ENCODE peak calls at places on chromosomes 16 and 17, in four cellular contexts. E is endothelial cell of umbilical vein, M is sigmoid colon, J is breast epithelium. S is an unnamed sample.

GRCh38 chr16:85929259-85929704 is 30.3 kb downstream of the IRF8 start:
- DNase-seq in J (no peak), M (no peak), E (no peak), S (no peak)

GRCh38 chr16:84885024-84885910 is 65.5 kb downstream of the CRISPLD2 start:
- DNase-seq in J (peak; percentile 65), E (peak; percentile 62), M (no peak), S (no peak)

GRCh38 chr16:31251435-31251834 is 8.3 kb upstream of the ITGAM start:
- DNase-seq in J (no peak), E (no peak), M (no peak), S (no peak)

GRCh38 chr17:60165976-60166375 is 16.2 kb downstream of the CA4 start:
- DNase-seq in E (no peak), J (no peak), M (no peak), S (no peak)

GRCh38 chr17:31413081-31413799 is 21.8 kb downstream of the RAB11FIP4 start:
- DNase-seq in M (peak; percentile 46), J (no peak), E (no peak), S (no peak)

GRCh38 chr17:57284984-57285646 is 28.8 kb downstream of the MSI2 start:
- DNase-seq in E (no peak), J (no peak), M (no peak), S (no peak)

GRCh38 chr17:47621293-47622178 is 28.2 kb upstream of the KPNB1 start:
- DNase-seq in J (peak; percentile 27), M (peak; percentile 71), E (peak; percentile 80), S (peak; percentile 16)

GRCh38 chr17:44541884-44542581 is 15.3 kb upstream of the FZD2 start:
- DNase-seq in M (no peak), J (no peak), E (no peak), S (no peak)

GRCh38 chr16:56643080-56643778 is 4.8 kb downstream of the MT1A start:
- DNase-seq in E (no peak), J (peak; percentile 59), M (peak; percentile 82), S (no peak)

GRCh38 chr16:6684076-6684673 is 648.5 kb upstream of the RBFOX1 start:
- DNase-seq in M (no peak), E (no peak), J (no peak), S (peak; percentile 2)

GRCh38 chr16:65634291-65634690 is 512.4 kb upstream of the CDH11 start:
- DNase-seq in E (no peak), M (no peak), J (no peak), S (no peak)

GRCh38 chr16:63363738-63364137 is 1327.5 kb upstream of the CDH8 start:
- DNase-seq in M (no peak), E (no peak), J (no peak), S (no peak)

DNA sequence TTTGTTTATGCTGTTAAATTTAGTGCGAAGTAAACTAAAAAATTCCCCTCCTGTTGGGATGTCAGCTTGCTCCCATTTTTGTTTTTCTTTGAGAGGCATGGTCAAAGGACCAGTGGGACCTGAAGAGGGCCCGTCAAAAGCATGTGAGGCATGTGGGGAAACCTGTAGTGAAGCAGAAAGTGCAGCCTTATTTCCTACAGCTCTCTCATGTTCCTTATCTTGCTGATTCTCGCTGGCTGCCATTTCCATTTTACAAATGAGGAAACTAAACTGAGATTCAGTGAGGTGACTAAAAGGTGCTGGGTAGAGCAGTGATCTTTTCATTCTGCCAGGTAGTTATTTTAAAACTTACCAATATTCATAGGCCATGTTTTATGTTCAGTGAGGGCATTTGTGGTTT is 27.1 kb downstream of the EPN2 start:
- DNase-seq in J (no peak), M (no peak), E (no peak), S (no peak)
- H3K27ac ChIP-seq in J (no peak overlapping the region), M (peak overlapping the region; percentile 84), E (peak overlapping the region; percentile 80), S (no peak overlapping the region)

DNA sequence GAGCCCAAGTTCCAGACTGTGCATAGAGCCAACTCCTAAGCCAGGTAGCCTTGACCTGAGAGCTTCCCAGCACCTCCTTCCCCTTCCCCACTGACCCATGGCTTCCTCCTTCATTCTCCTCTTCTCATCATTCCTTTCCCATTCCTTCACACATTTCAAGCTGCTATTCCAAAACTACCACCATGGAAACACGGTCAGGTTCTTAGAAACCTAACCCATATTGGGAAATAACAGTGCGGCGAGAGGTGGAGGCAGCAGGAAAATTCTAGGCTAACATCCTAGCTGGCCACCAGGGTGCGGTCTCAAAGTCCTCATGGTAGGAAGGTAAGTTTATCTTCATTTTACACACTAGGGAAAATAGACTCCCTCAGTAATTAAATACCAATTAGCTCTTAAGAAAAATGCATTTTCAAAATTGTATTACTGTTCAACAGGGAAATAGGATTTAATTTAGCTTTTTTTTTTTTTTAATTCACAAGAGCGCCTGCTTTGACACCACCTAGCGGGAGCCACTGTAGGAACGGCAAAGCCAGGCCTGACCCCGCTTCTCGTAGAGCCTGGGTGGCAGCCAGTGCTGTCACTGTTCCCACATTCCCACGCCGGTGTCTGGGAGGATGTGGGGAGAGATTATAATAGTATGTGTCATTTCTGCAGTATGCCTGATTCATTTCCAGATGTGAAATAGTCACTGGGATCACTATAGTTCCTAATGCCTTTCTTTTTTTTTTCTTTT is 14.0 kb upstream of the SPHK1 start:
- DNase-seq in J (peak; percentile 87), E (peak; percentile 92), M (peak; percentile 90), S (no peak)
- TF ChIP-seq POLR2AphosphoS5 in J (peak; percentile 31), E (peak; percentile 78), M (no peak), S (no peak)

GRCh38 chr17:77419095-77419494 is 278.3 kb downstream of the SEC14L1 start:
- DNase-seq in J (no peak), E (no peak), M (no peak), S (no peak)
- H3K27ac ChIP-seq in J (peak overlapping the region; percentile 94), E (no peak overlapping the region), M (peak overlapping the region; percentile 100), S (no peak overlapping the region)

GRCh38 chr17:1147664-1148063 is 32.1 kb downstream of the ABR start:
- DNase-seq in J (peak; percentile 36), E (peak; percentile 80), M (no peak), S (no peak)
- TF ChIP-seq POLR2AphosphoS5 in J (no peak), E (no peak), M (no peak), S (no peak)

GRCh38 chr16:3096362-3096761 is 2.7 kb downstream of the ZSCAN10 start:
- DNase-seq in E (no peak), M (no peak), J (no peak), S (no peak)

GRCh38 chr16:3097266-3097665 is 1.8 kb downstream of the ZSCAN10 start:
- DNase-seq in J (no peak), M (no peak), E (no peak), S (no peak)

GRCh38 chr16:3099395-3099731 is 269 bp upstream of the ZSCAN10 start:
- DNase-seq in M (no peak), E (no peak), J (no peak), S (no peak)

GRCh38 chr16:3099732-3100499 is 822 bp upstream of the ZSCAN10 start:
- DNase-seq in E (peak; percentile 81), J (peak; percentile 89), M (peak; percentile 92), S (no peak)

GRCh38 chr16:3098459-3099394 is at the start of gene ZSCAN10:
- DNase-seq in M (no peak), E (no peak), J (no peak), S (no peak)
- H3K27ac ChIP-seq in M (no peak within 1 kb of the TSS), E (no peak within 1 kb of the TSS), J (no peak within 1 kb of the TSS), S (peak within 1 kb of the TSS; percentile 25)

GRCh38 chr17:74513987-74514631 is 17.2 kb downstream of the CD300LB start:
- DNase-seq in E (peak; percentile 31), J (peak; percentile 35), M (no peak), S (peak; percentile 18)

GRCh38 chr17:74516561-74516960 is 14.7 kb downstream of the CD300LB start:
- DNase-seq in J (no peak), M (no peak), E (no peak), S (no peak)

GRCh38 chr17:74515941-74516340 is 15.3 kb downstream of the CD300LB start:
- DNase-seq in M (no peak), J (no peak), E (no peak), S (no peak)

GRCh38 chr17:74512624-74513084 is 18.6 kb downstream of the CD300LB start:
- DNase-seq in E (no peak), M (no peak), J (no peak), S (no peak)

GRCh38 chr17:74514632-74515035 is 16.6 kb downstream of the CD300LB start:
- DNase-seq in E (no peak), M (peak; percentile 29), J (peak; percentile 39), S (peak; percentile 20)
- TF ChIP-seq POLR2AphosphoS5 in E (no peak), M (no peak), J (no peak), S (no peak)